ENCODE peak calls at places on chromosomes 13 and 19, in eight cellular contexts. I is left ventricle myocardium inferior, M is DND-41, C is A549, Z is body of pancreas, J is colonic mucosa, K is heart left ventricle, A is hepatocyte. Y is an unnamed sample.

GRCh38 chr19:4713384-4713951 is 10.2 kb downstream of the DPP9 start:
- DNase-seq in I (peak; percentile 85), M (no peak), C (peak; percentile 92), Z (peak; percentile 42), J (peak; percentile 95), K (peak; percentile 94), A (peak; percentile 42), Y (peak; percentile 87)

GRCh38 chr13:25213716-25214115 is 41.6 kb upstream of the AMER2 start:
- DNase-seq in I (no peak), M (no peak), C (no peak), Z (no peak), J (no peak), K (no peak), A (no peak), Y (no peak)

GRCh38 chr13:18992791-18993190 is 188.8 kb downstream of the TUBA3C start:
- DNase-seq in I (no peak), M (no peak), C (no peak), Z (peak; percentile 95), J (no peak), K (no peak), A (no peak), Y (no peak)

GRCh38 chr13:35475960-35476943 is at the start of gene MAB21L1:
- DNase-seq in I (no peak), M (no peak), C (no peak), Z (no peak), J (peak; percentile 25), K (no peak), A (peak; percentile 73), Y (no peak)

GRCh38 chr13:30138511-30138910 is 168.8 kb downstream of the KATNAL1 start:
- DNase-seq in I (no peak), M (no peak), C (no peak), Z (no peak), J (no peak), K (no peak), A (no peak), Y (no peak)

GRCh38 chr13:113666951-113667701 is at the start of gene GRK1:
- DNase-seq in I (peak; percentile 8), M (no peak), C (no peak), Z (peak; percentile 5), J (no peak), K (peak; percentile 17), A (no peak), Y (no peak)

GRCh38 chr19:20357921-20358320 is 190.9 kb downstream of the ZNF486 start:
- DNase-seq in I (no peak), M (no peak), C (no peak), Z (peak; percentile 52), J (no peak), K (no peak), A (no peak), Y (no peak)

GRCh38 chr13:53110614-53111013 is 82.0 kb downstream of the OLFM4 start:
- DNase-seq in I (no peak), M (no peak), C (no peak), Z (no peak), J (no peak), K (no peak), A (no peak), Y (no peak)

GRCh38 chr13:96822900-96823299 is 171.4 kb downstream of the OXGR1 start:
- DNase-seq in I (no peak), M (no peak), C (peak; percentile 4), Z (peak; percentile 57), J (peak; percentile 25), K (no peak), A (peak; percentile 60), Y (no peak)

GRCh38 chr19:1154731-1155351 is 19.2 kb downstream of the SBNO2 start:
- DNase-seq in I (peak; percentile 88), M (no peak), C (peak; percentile 58), Z (peak; percentile 58), J (peak; percentile 82), K (peak; percentile 94), A (peak; percentile 86), Y (peak; percentile 85)

GRCh38 chr19:48627211-48627864 is 8.0 kb downstream of the SPHK2 start:
- DNase-seq in I (no peak), M (no peak), C (no peak), Z (no peak), J (peak; percentile 76), K (no peak), A (peak; percentile 56), Y (no peak)

GRCh38 chr19:13102416-13102665 is 317 bp downstream of the LYL1 start:
- DNase-seq in I (no peak), M (no peak), C (no peak), Z (no peak), J (no peak), K (no peak), A (no peak), Y (no peak)

GRCh38 chr19:13100031-13100588 is 2.5 kb downstream of the LYL1 start:
- DNase-seq in I (no peak), M (peak; percentile 69), C (no peak), Z (no peak), J (no peak), K (no peak), A (no peak), Y (no peak)

GRCh38 chr19:13101590-13102415 is 855 bp downstream of the LYL1 start:
- DNase-seq in I (no peak), M (no peak), C (no peak), Z (no peak), J (no peak), K (no peak), A (no peak), Y (no peak)

GRCh38 chr19:13099073-13099999 is 3.3 kb downstream of the LYL1 start:
- DNase-seq in I (peak; percentile 81), M (peak; percentile 84), C (no peak), Z (peak; percentile 49), J (peak; percentile 81), K (peak; percentile 89), A (peak; percentile 63), Y (peak; percentile 81)

DNA sequence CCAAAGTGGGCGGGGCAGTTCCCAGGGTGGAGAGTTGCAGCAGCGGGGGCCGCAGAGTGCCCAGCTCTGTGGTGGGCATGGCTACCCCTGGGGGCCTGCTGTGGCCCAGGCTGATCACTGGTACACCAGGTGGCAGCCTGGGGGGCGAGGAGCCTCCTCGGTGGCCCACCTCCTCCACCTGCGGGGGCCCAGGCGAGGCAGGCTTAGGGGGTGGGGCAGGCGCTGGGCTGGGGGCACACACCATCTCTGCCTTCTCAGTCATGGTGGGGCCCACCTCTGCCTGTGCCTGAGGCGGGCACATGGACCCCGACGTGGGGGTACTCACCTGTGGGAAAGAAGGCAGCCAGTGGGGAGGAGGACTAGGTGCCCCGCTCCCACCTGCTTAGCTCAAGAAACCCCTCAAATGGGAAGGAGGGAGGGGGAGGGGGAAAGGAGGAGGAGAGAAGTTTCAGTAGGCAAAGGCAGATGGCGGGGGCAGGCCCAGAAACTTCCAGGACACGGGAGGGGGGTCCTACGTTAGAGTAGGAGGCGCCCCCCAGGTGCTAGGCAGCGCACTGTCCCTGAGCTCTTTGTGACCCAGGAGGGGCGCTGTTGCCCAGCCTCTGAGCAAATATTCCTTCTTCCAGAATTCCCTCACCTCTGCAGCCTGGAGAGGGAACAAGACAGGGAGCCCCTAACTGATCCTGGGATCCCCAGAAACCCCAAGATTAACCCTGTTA is 1.6 kb downstream of the LYL1 start:
- DNase-seq in I (no peak), M (no peak), C (no peak), Z (no peak), J (no peak), K (no peak), A (no peak), Y (no peak)
- H3K4me1 ChIP-seq in I (peaks cover 91% of the 10 kb centered on the region), M (peaks cover 36% of the 10 kb centered on the region), C (peaks cover 5% of the 10 kb centered on the region), Z (peaks cover 31% of the 10 kb centered on the region), J (peaks cover 16% of the 10 kb centered on the region), K (peaks cover 39% of the 10 kb centered on the region), A (peaks cover 36% of the 10 kb centered on the region), Y (peaks cover 88% of the 10 kb centered on the region)

GRCh38 chr19:40280608-40281221 is 4.4 kb downstream of the AKT2 start:
- DNase-seq in I (peak; percentile 47), M (no peak), C (no peak), Z (peak; percentile 63), J (peak; percentile 91), K (no peak), A (peak; percentile 56), Y (peak; percentile 40)

GRCh38 chr19:40279761-40280607 is 5.2 kb downstream of the AKT2 start:
- DNase-seq in I (no peak), M (no peak), C (no peak), Z (no peak), J (no peak), K (no peak), A (peak; percentile 4), Y (no peak)

GRCh38 chr19:40277356-40277755 is 7.8 kb downstream of the AKT2 start:
- DNase-seq in I (no peak), M (no peak), C (no peak), Z (no peak), J (no peak), K (no peak), A (peak; percentile 3), Y (no peak)

GRCh38 chr19:40279120-40279551 is 6.0 kb downstream of the AKT2 start:
- DNase-seq in I (peak; percentile 80), M (no peak), C (no peak), Z (no peak), J (peak; percentile 37), K (peak; percentile 84), A (peak; percentile 64), Y (peak; percentile 80)

DNA sequence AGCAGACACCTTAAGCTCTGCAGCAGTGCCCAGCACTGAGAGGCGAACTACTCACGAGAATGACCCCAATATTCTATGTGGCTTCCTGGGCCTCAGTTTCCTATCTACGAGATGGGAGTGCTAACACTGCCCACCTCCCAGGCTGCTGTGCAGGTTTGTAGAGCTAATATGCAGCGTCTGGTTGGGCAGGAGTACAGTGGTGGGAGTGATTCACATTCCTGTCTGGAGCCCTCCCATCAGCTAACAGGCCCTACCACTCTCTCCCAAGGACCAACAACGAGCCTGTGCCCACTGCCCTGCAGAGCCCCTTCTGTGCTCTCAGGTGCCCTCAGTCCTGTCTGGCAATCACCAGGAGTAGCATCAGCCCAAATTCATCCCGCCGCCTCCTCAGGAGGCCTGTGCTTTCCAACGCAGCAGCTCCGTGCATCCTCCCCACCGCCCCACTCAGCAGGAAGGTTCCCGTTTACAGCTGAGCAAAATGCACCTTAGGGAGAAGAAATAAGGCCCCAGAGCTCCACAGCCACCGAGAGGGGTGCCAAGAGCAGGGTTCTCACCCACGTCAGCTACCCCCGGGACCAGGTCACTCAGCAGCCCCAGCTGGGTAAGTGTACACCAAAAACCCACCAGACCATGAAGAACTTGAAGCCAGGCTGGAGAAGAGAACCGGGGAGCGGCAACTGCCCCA is 6.6 kb downstream of the AKT2 start:
- DNase-seq in I (no peak), M (no peak), C (no peak), Z (no peak), J (no peak), K (no peak), A (no peak), Y (no peak)
- H3K4me1 ChIP-seq in I (peaks cover 97% of the 10 kb centered on the region), M (peaks cover 18% of the 10 kb centered on the region), C (peaks cover 3% of the 10 kb centered on the region), Z (peaks cover 91% of the 10 kb centered on the region), J (peaks cover 15% of the 10 kb centered on the region), K (peaks cover 74% of the 10 kb centered on the region), A (peaks cover 52% of the 10 kb centered on the region), Y (peaks cover 85% of the 10 kb centered on the region)

GRCh38 chr13:99320693-99321481 is 13.7 kb upstream of the GPR183 start:
- DNase-seq in I (no peak), M (no peak), C (no peak), Z (no peak), J (no peak), K (no peak), A (no peak), Y (no peak)
- H3K4me1 ChIP-seq in I (peaks cover 32% of the 10 kb centered on the region), M (peaks cover 5% of the 10 kb centered on the region), C (peaks cover 16% of the 10 kb centered on the region), Z (peaks cover 17% of the 10 kb centered on the region), J (no peaks in the 10 kb centered on the region), K (no peaks in the 10 kb centered on the region), A (peaks cover 6% of the 10 kb centered on the region), Y (peaks cover 43% of the 10 kb centered on the region)

DNA sequence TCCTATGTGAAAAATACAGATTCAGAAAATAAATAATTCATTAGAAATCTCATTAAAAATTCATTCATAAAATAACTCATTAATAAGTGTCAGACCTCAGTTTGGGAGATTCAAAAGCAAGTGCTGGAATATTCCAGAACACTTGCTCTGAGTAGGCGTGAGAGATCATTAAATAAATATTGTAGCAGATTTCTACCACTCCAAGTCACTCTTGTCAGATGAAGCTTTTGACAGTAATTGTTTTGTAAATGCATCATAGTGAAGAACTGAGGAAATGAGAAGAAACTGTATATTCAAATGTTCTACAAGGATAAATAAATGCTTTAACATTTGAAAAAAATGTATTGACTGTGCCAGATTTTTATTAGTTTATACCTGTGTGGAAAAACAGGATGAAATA is 1228.1 kb downstream of the SLITRK1 start:
- DNase-seq in I (no peak), M (no peak), C (no peak), Z (no peak), J (no peak), K (no peak), A (no peak), Y (no peak)
- H3K4me1 ChIP-seq in I (no peaks in the 10 kb centered on the region), M (no peaks in the 10 kb centered on the region), C (no peaks in the 10 kb centered on the region), Z (no peaks in the 10 kb centered on the region), J (no peaks in the 10 kb centered on the region), K (no peaks in the 10 kb centered on the region), A (no peaks in the 10 kb centered on the region), Y (no peaks in the 10 kb centered on the region)